ENCODE peak calls at places on chromosomes 5 and 9, in nine cellular contexts. A is stimulated activated CD4-positive, alpha-beta T cell treated with anti-CD3 and anti-CD28 coated beads, TNF-alpha, amount 100 ng/mL, for 48 hours; V is GDM1; N is AG04450; H is RPMI8226; P is Right ventricle myocardium superior; K is GM03348; U is NCI-H146; M is A172. F is an unnamed sample.

GRCh38 chr9:110799396-110799795 is 130.8 kb downstream of the MUSK start:
- DNase-seq in A (no peak), V (no peak), N (no peak), H (no peak), P (no peak), K (peak), U (no peak), M (no peak), F (no peak)

GRCh38 chr5:98769006-98769255 is 4.5 kb upstream of the RGMB start:
- DNase-seq in A (peak), V (no peak), N (no peak), H (peak), P (peak), K (peak), U (no peak), M (no peak), F (no peak)

GRCh38 chr5:57258943-57259342 is 85.1 kb downstream of the GPBP1 start:
- DNase-seq in A (no peak), V (no peak), N (no peak), H (no peak), P (no peak), K (no peak), U (no peak), M (no peak), F (no peak)

GRCh38 chr9:114513050-114513951 is 8.0 kb upstream of the WHRN start:
- DNase-seq in A (no peak), V (peak), N (no peak), H (peak), P (no peak), K (no peak), U (no peak), M (peak), F (no peak)

GRCh38 chr9:2023042-2023441 is 7.9 kb downstream of the SMARCA2 start:
- DNase-seq in A (no peak), V (no peak), N (no peak), H (no peak), P (no peak), K (no peak), U (no peak), M (no peak), F (no peak)

GRCh38 chr5:148107608-148108007 is 43.8 kb downstream of the SPINK5 start:
- DNase-seq in A (no peak), V (no peak), N (no peak), H (no peak), P (no peak), K (no peak), U (no peak), M (no peak), F (no peak)

GRCh38 chr9:88425538-88425950 is 37.3 kb downstream of the SPIN1 start:
- DNase-seq in A (no peak), V (no peak), N (no peak), H (no peak), P (no peak), K (no peak), U (no peak), M (peak), F (no peak)

GRCh38 chr9:128886211-128886826 is 4.4 kb downstream of the LRRC8A start:
- DNase-seq in A (no peak), V (no peak), N (no peak), H (no peak), P (no peak), K (no peak), U (no peak), M (no peak), F (no peak)

GRCh38 chr5:132905938-132906337 is 32.5 kb downstream of the LEAP2 start:
- DNase-seq in A (no peak), V (no peak), N (peak), H (no peak), P (no peak), K (no peak), U (peak), M (no peak), F (peak)

GRCh38 chr5:9363026-9363793 is 182.7 kb downstream of the SEMA5A start:
- DNase-seq in A (no peak), V (no peak), N (no peak), H (peak), P (no peak), K (peak), U (no peak), M (no peak), F (no peak)

GRCh38 chr9:94611638-94612068 is 18.0 kb upstream of the FBP2 start:
- DNase-seq in A (peak), V (no peak), N (no peak), H (peak), P (no peak), K (no peak), U (no peak), M (peak), F (no peak)

GRCh38 chr5:40436535-40437237 is 243.0 kb upstream of the PTGER4 start:
- DNase-seq in A (no peak), V (no peak), N (no peak), H (no peak), P (no peak), K (no peak), U (no peak), M (no peak), F (no peak)

GRCh38 chr5:179697993-179698934 is 503 bp upstream of the CANX start:
- DNase-seq in A (peak), V (peak), N (peak), H (peak), P (peak), K (peak), U (peak), M (peak), F (peak)

GRCh38 chr5:4159681-4160080 is 564.0 kb downstream of the IRX1 start:
- DNase-seq in A (no peak), V (no peak), N (no peak), H (no peak), P (no peak), K (no peak), U (no peak), M (no peak), F (no peak)

GRCh38 chr5:57184322-57184721 is 10.5 kb downstream of the GPBP1 start:
- DNase-seq in A (no peak), V (no peak), N (no peak), H (no peak), P (no peak), K (no peak), U (no peak), M (no peak), F (no peak)

GRCh38 chr5:88118179-88118578 is 150.5 kb downstream of the TMEM161B start:
- DNase-seq in A (no peak), V (no peak), N (no peak), H (no peak), P (no peak), K (no peak), U (no peak), M (no peak), F (no peak)

GRCh38 chr5:132506094-132506692 is 15.6 kb upstream of the IRF1 start:
- DNase-seq in A (no peak), V (no peak), N (peak), H (peak), P (no peak), K (peak), U (no peak), M (peak), F (no peak)

GRCh38 chr5:134236208-134236761 is 10.4 kb upstream of the PPP2CA start:
- DNase-seq in A (no peak), V (no peak), N (no peak), H (no peak), P (no peak), K (no peak), U (no peak), M (no peak), F (no peak)

GRCh38 chr5:133847886-133848285 is 120.5 kb downstream of the C5orf15 start:
- DNase-seq in A (no peak), V (no peak), N (no peak), H (no peak), P (no peak), K (no peak), U (no peak), M (no peak), F (no peak)

GRCh38 chr5:82777106-82777505 is 300.1 kb downstream of the TMEM167A start:
- DNase-seq in A (no peak), V (no peak), N (no peak), H (no peak), P (no peak), K (no peak), U (no peak), M (no peak), F (no peak)

F was measured in pulmonary artery endothelial cell.